ENCODE peak calls at places on chromosomes 12 and 14, in eight cellular contexts. Y is A549, N is stomach, S is transverse colon, W is SK-N-SH, M is tibial nerve, E is H1, H is upper lobe of left lung. L is an unnamed sample. For H3K4me1, the result is how much of the 10 kb centered on the place peaks cover.

GRCh38 chr14:69682607-69683263 is 71.3 kb downstream of the SUSD6 start:
- DNase-seq in Y (no peak), N (no peak), S (no peak), W (no peak), M (no peak), E (no peak), H (no peak), L (no peak)

GRCh38 chr14:106578479-106578878 is 1052.1 kb downstream of the TMEM121 start:
- DNase-seq in Y (no peak), N (no peak), S (no peak), W (no peak), M (no peak), E (no peak), H (no peak), L (no peak)

GRCh38 chr12:75683220-75683619 is 171.8 kb upstream of the KRR1 start:
- DNase-seq in Y (no peak), N (no peak), S (no peak), W (no peak), M (no peak), E (no peak), H (no peak), L (no peak)

GRCh38 chr12:96177013-96177412 is 17.2 kb upstream of the ELK3 start:
- DNase-seq in Y (no peak), N (no peak), S (no peak), W (no peak), M (no peak), E (no peak), H (no peak), L (no peak)

GRCh38 chr12:66665416-66665815 is 13.5 kb downstream of the GRIP1 start:
- DNase-seq in Y (no peak), N (no peak), S (no peak), W (no peak), M (no peak), E (no peak), H (no peak), L (no peak)

GRCh38 chr12:75658286-75658685 is 146.9 kb upstream of the KRR1 start:
- DNase-seq in Y (no peak), N (no peak), S (no peak), W (no peak), M (no peak), E (no peak), H (no peak), L (no peak)

GRCh38 chr14:75476274-75476995 is 45.8 kb upstream of the BATF start:
- DNase-seq in Y (no peak), N (peak), S (peak), W (no peak), M (no peak), E (no peak), H (peak), L (no peak)

GRCh38 chr12:47778842-47779241 is 5.8 kb downstream of the SLC48A1 start:
- DNase-seq in Y (no peak), N (no peak), S (no peak), W (no peak), M (no peak), E (no peak), H (no peak), L (no peak)

GRCh38 chr12:31797230-31797872 is 68.5 kb upstream of the AMN1 start:
- DNase-seq in Y (no peak), N (no peak), S (no peak), W (no peak), M (no peak), E (no peak), H (no peak), L (no peak)

GRCh38 chr14:101233861-101234587 is 327.3 kb upstream of the DIO3 start:
- DNase-seq in Y (no peak), N (no peak), S (no peak), W (no peak), M (no peak), E (no peak), H (no peak), L (no peak)

GRCh38 chr14:48274826-48275225 is 599.4 kb upstream of the MDGA2 start:
- DNase-seq in Y (no peak), N (no peak), S (no peak), W (no peak), M (no peak), E (no peak), H (no peak), L (no peak)

GRCh38 chr12:14958361-14959125 is 2.9 kb downstream of the ARHGDIB start:
- DNase-seq in Y (no peak), N (no peak), S (no peak), W (no peak), M (no peak), E (no peak), H (no peak), L (no peak)
- H3K4me3 ChIP-seq in Y (no peak), N (no peak), S (peak), W (peak), M (no peak), E (no peak), H (no peak), L (peak)

DNA sequence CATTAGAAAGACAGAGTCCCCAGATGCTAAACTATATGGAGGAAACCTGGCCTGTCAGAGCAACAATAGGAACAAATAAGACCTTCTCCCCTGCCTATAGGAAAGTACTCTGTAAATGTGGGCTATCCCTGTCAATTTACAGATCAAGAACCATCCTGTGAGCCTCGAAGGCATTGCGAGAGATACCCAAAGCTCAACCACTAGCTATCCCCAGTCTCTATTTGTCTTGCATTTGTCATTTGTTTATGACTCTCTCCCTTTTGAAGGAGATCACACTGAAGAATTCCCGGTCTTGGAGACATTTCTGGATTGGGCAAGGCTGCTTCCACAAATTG is 42.7 kb upstream of the DHRS4 start:
- DNase-seq in Y (no peak), N (no peak), S (no peak), W (no peak), M (no peak), E (no peak), H (no peak), L (peak)
- H3K4me1 ChIP-seq in Y (under half), N (under half), S (under half), W (under half), M (under half), E (under half), H (under half), L (under half)

DNA sequence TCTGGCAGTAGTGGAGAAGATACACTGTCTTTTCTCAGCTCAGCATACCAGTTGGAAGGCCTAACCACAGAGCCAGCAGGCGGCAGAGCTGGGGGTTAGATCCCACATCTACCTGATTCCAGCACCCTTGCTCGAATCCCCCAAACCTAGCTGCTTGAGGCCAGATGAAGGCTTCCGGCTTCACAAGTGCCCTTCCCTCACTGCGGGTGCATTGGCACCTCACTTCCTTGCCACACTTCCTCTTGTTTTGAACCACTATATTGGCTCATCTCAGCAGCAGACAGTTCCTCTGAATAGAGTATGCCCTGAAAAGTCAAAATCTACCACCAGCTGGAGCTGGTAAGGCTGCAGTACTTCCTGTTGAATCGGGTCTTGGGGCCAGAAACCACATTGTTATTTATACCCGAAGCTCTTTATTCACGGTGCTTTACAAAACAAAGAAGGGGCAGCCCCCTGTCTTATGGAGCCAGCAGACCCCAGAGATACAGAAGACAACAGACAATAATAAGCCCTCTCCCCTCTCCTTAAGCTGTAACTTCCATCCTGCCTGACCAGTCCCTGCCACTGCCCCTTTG is 233.7 kb downstream of the EFCAB11 start:
- DNase-seq in Y (no peak), N (peak), S (peak), W (peak), M (no peak), E (no peak), H (no peak), L (peak)
- TF ChIP-seq EP300 in Y (no peak), N (no peak), S (no peak), W (no peak), M (peak), E (no peak), H (no peak), L (no peak)

GRCh38 chr14:61387076-61387475 is 65.7 kb downstream of the PRKCH start:
- DNase-seq in Y (no peak), N (no peak), S (no peak), W (no peak), M (no peak), E (no peak), H (no peak), L (no peak)
- H3K4me3 ChIP-seq in Y (no peak), N (no peak), S (no peak), W (no peak), M (no peak), E (no peak), H (no peak), L (no peak)

DNA sequence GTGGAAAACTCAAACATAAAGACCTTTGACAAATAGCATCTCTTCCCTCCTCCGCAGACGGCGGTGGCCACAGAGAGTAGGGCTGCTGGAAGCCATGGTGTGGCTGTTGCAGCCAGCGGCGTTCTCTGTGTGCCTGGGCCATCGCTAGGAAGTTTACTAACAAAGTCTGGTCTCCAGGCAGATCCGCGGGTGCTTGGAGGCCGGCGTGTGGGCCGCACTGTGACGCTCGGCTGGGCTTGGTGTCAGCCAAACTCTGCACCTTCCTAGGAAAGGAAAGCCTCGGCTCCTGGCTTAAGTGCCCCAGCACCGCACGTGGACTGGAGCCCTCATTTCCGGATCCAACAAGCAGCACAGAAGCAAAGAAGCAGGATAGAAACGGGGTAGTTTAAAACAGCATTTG is 65.5 kb downstream of the CCDC88C start:
- DNase-seq in Y (no peak), N (peak), S (no peak), W (no peak), M (no peak), E (no peak), H (peak), L (no peak)
- H3K4me1 ChIP-seq in Y (under half), N (half or more), S (half or more), W (under half), M (under half), E (under half), H (under half), L (under half)

DNA sequence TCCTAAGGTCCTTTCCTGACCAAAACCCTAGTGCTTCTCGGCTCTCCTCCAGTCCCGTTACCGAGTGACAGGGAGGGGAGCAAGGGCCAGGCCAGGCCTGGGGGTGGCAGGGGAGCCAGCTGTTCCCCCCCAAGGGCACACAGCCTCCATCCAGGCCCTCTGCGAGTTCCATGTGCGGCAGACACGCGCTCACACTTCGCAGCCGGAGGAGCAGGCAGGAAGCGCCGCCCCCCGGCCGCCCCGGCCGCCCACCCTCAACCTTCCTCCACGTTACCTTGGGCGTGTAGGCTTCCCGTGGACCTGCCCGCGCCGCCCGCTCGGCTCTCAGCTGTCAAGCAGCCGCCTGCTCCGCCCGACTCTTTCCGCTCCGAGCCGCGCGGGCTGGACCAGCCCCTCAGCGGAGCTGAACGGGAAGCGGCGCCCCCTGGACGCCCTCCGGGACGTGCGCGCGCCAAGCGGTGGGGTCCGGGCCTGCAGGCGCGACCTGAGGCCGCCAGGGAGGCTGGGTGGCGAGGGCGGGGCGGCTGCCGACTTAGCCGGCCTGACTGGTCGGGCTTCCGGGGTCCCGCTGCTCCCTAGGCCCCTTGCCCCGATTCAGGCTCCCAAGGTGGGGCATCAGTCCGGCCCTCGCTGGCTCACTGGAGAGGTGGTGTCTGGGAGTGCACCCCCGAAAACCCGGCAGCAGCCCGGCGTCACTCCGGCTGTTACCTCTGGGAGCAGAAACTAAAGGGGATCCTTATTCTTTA is at the start of gene CRACR2A:
- DNase-seq in Y (peak), N (peak), S (peak), W (peak), M (peak), E (peak), H (peak), L (peak)
- TF ChIP-seq EP300 in Y (no peak), N (no peak), S (no peak), W (no peak), M (no peak), E (no peak), H (no peak), L (no peak)

GRCh38 chr12:108341854-108342847 is 3.0 kb upstream of the CMKLR1 start:
- DNase-seq in Y (no peak), N (no peak), S (no peak), W (no peak), M (no peak), E (no peak), H (peak), L (no peak)

GRCh38 chr12:108337235-108338223 is 1.6 kb downstream of the CMKLR1 start:
- DNase-seq in Y (peak), N (no peak), S (no peak), W (peak), M (no peak), E (peak), H (no peak), L (no peak)

GRCh38 chr12:108338915-108339657 is at the start of gene CMKLR1:
- DNase-seq in Y (no peak), N (no peak), S (peak), W (peak), M (no peak), E (peak), H (peak), L (peak)

GRCh38 chr12:108341356-108341755 is 2.2 kb upstream of the CMKLR1 start:
- DNase-seq in Y (no peak), N (no peak), S (no peak), W (no peak), M (no peak), E (no peak), H (no peak), L (no peak)

DNA sequence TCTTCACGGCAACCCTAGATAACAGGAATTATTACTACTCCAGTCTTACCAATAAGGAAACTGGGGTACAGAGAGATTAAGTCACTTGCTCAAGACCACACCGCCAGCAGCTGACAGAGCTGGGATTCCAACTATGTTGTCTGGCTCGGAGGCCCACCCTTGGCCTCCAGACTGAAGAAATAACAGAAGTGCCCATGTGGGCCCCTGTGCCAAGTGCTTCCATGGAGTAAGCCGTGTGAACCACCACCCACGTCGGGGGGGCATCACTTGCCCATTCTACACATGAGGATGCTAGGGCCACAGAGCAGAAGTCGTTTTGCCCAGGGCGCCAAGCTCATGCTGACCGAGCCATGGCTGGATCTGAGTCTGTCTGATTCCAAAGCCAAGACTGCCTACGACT is 926 bp upstream of the CMKLR1 start:
- DNase-seq in Y (no peak), N (no peak), S (no peak), W (no peak), M (no peak), E (no peak), H (no peak), L (no peak)
- H3K4me3 ChIP-seq in Y (no peak), N (no peak), S (no peak), W (no peak), M (no peak), E (no peak), H (no peak), L (no peak)

DNA sequence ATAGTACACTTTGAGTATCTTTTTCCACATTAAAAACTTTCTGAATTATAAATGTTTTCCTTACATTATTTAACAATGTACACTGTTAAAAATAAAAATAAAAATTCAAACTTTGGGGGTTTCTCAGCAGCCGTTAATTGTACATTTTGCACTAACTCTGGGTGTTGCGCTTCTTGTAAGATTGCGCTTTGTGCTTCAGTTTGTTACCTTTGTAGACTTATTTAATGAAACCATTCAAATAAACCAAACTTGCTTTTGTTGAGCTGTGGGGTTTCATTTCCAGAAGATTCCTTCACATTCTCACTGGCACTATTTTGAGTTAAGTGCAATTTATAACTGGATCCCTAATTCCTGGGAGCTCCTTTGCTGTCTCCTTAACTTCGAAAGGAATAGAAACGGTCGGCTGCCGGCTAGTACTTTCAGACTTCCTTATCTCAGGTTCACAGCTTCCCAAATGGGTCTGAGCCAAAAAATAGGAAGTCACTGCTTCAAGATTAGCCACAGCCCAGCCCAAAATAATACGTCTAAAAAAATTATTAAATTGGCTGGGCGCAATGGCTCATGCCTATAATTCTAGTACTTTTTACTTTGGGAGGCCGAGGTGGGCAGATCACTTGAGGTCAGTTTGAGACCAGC is 38.2 kb downstream of the RAD52 start:
- DNase-seq in Y (no peak), N (no peak), S (no peak), W (no peak), M (no peak), E (no peak), H (no peak), L (no peak)
- H3K4me1 ChIP-seq in Y (under half), N (under half), S (under half), W (under half), M (under half), E (under half), H (under half), L (under half)

DNA sequence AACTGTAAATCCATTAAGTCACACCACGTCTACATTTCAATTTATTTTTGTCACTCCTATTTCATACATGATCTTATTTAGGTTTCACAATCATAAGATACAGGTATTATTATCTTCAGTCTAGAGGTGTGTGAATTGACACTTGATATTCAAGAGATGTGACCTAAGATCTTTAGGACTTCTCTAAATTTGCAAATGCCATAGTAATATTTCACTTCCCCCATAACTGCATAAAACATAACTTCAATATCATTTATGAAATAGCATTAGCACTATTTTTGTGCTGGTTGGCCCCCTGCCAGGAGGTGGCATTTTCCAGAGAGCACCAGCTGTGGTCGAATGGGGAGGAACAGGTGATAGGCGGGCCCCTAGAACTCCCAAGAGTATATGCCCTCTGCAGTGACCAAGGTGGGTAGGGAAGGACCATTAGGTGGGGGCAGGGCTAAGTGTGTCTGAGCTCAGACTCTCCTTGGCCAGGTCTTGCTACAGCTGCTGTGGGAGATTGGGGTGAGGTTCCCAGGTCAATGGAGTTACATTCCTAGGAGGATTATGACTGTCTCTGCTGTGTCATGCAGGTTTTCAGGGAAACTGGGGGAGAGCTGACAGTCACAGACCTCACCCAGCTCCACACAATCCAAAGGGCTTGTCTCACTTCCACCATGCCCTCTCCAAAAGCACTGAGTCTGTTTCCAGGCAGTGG is 49.2 kb upstream of the ERGIC2 start:
- DNase-seq in Y (no peak), N (no peak), S (no peak), W (no peak), M (no peak), E (no peak), H (no peak), L (no peak)
- TF ChIP-seq EP300 in Y (no peak), N (no peak), S (no peak), W (no peak), M (no peak), E (no peak), H (no peak), L (no peak)

DNA sequence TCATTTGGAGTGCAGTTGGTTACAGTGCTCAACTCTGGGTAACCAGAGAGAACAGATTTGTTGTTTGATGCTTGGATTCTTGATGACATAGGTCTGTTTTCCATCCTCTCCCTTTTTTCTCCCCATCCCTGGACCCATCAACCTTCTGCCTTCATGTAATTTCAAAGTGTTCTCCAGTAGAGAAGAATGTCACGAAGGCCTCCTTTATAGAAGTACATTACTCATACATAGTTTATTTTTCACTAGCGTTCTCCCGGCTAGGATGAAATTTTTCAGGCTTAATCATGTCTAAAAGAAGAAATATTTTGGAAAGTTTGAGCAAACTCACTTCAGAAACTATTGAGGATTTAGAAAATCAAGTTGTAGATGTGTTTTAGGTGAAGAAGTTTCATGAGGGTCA is 20.9 kb upstream of the APPL2 start:
- DNase-seq in Y (no peak), N (no peak), S (no peak), W (no peak), M (no peak), E (no peak), H (no peak), L (no peak)
- H3K4me3 ChIP-seq in Y (no peak), N (no peak), S (no peak), W (no peak), M (no peak), E (no peak), H (no peak), L (no peak)